ENCODE peak calls at places on chromosomes 13 and 19, in four cellular contexts. H is CD8-positive, alpha-beta T cell; G is ovary; K is H1. U is an unnamed sample.

GRCh38 chr13:112902669-112903068 is 66.3 kb upstream of the MCF2L start:
- DNase-seq in H (no peak), G (no peak), K (no peak), U (no peak)

GRCh38 chr13:42056146-42056545 is 7.7 kb downstream of the DGKH start:
- DNase-seq in K (no peak), H (no peak), G (no peak), U (no peak)

GRCh38 chr13:77918391-77919261 is at the start of gene EDNRB:
- DNase-seq in H (no peak), K (peak; percentile 29), G (no peak), U (peak; percentile 39)

GRCh38 chr19:3670258-3670795 is 29.9 kb downstream of the PIP5K1C start:
- DNase-seq in H (no peak), G (peak; percentile 83), K (no peak), U (peak; percentile 76)

GRCh38 chr19:10553943-10554381 is 10.3 kb downstream of the ATG4D start:
- DNase-seq in K (no peak), G (no peak), H (peak; percentile 41), U (no peak)

GRCh38 chr19:55702131-55702627 is 27.2 kb downstream of the EPN1 start:
- DNase-seq in K (no peak), G (no peak), H (no peak), U (peak; percentile 85)

GRCh38 chr19:13920940-13921744 is 15.1 kb downstream of the CC2D1A start:
- DNase-seq in K (no peak), H (no peak), G (no peak), U (peak; percentile 78)

GRCh38 chr19:43752287-43752875 is 2.4 kb downstream of the SMG9 start:
- DNase-seq in G (no peak), K (no peak), H (no peak), U (no peak)

GRCh38 chr13:36918246-36919060 is 1.6 kb downstream of the SMAD9 start:
- DNase-seq in G (no peak), K (no peak), H (no peak), U (no peak)

GRCh38 chr19:49533551-49534488 is 6.0 kb downstream of the RCN3 start:
- DNase-seq in G (peak; percentile 72), H (peak; percentile 72), K (no peak), U (peak; percentile 79)

GRCh38 chr13:83765796-83766195 is 116.5 kb downstream of the SLITRK1 start:
- DNase-seq in G (no peak), K (no peak), H (no peak), U (no peak)

GRCh38 chr19:45817010-45817724 is 2.1 kb upstream of the RSPH6A start:
- DNase-seq in G (peak; percentile 90), K (peak; percentile 95), H (peak; percentile 95), U (peak; percentile 96)

GRCh38 chr19:16457195-16457953 is 14.4 kb downstream of the EPS15L1 start:
- DNase-seq in K (no peak), H (no peak), G (peak; percentile 78), U (no peak)

GRCh38 chr19:12295191-12295590 is 508 bp upstream of the ZNF44 start:
- DNase-seq in K (no peak), H (no peak), G (no peak), U (no peak)

GRCh38 chr13:90933097-90933826 is 414.2 kb upstream of the MIR17HG start:
- DNase-seq in G (no peak), H (no peak), K (no peak), U (no peak)

GRCh38 chr13:93118081-93118615 is 108.5 kb upstream of the GPC6 start:
- DNase-seq in G (no peak), K (no peak), H (no peak), U (no peak)

GRCh38 chr19:45340232-45340898 is at the start of gene KLC3:
- DNase-seq in K (no peak), G (no peak), H (no peak), U (peak; percentile 42)

GRCh38 chr13:41284512-41285288 is 21.3 kb upstream of the MTRF1 start:
- DNase-seq in K (no peak), H (no peak), G (no peak), U (no peak)

GRCh38 chr19:39046037-39046821 is 13.9 kb upstream of the FBXO27 start:
- DNase-seq in G (no peak), H (no peak), K (no peak), U (peak; percentile 65)

GRCh38 chr13:111210945-111211469 is 95.9 kb downstream of the ARHGEF7 start:
- DNase-seq in K (no peak), H (no peak), G (no peak), U (no peak)

GRCh38 chr19:6564393-6564792 is 26.6 kb downstream of the CD70 start:
- DNase-seq in K (no peak), H (no peak), G (no peak), U (peak; percentile 30)

GRCh38 chr13:51585696-51586095 is 1.4 kb downstream of the WDFY2 start:
- DNase-seq in H (no peak), G (no peak), K (no peak), U (no peak)

GRCh38 chr13:106133025-106133424 is 402.4 kb downstream of the EFNB2 start:
- DNase-seq in H (no peak), K (no peak), G (no peak), U (no peak)

GRCh38 chr19:5340637-5341447 is at the start of gene PTPRS:
- DNase-seq in H (peak; percentile 42), K (peak; percentile 33), G (peak; percentile 69), U (peak; percentile 78)

GRCh38 chr13:97948041-97948440 is 5.4 kb upstream of the IPO5 start:
- DNase-seq in G (no peak), K (no peak), H (no peak), U (no peak)

GRCh38 chr19:2331601-2332246 is 3.2 kb downstream of the SPPL2B start:
- DNase-seq in H (no peak), G (no peak), K (no peak), U (no peak)

GRCh38 chr19:16875584-16876555 is 12.9 kb upstream of the F2RL3 start:
- DNase-seq in K (no peak), H (no peak), G (no peak), U (no peak)

GRCh38 chr13:98888222-98888889 is 89.5 kb downstream of the DOCK9 start:
- DNase-seq in G (no peak), H (no peak), K (no peak), U (no peak)

GRCh38 chr13:66224644-66225043 is 1005.5 kb downstream of the PCDH9 start:
- DNase-seq in G (no peak), K (peak; percentile 43), H (no peak), U (no peak)

GRCh38 chr13:78762825-78763224 is 103.9 kb upstream of the OBI1 start:
- DNase-seq in H (no peak), G (no peak), K (no peak), U (no peak)

GRCh38 chr13:98746968-98747367 is 5.5 kb downstream of the SLC15A1 start:
- DNase-seq in H (no peak), K (no peak), G (no peak), U (no peak)

GRCh38 chr13:85411608-85412007 is 387.6 kb downstream of the SLITRK6 start:
- DNase-seq in H (no peak), G (no peak), K (no peak), U (no peak)

GRCh38 chr19:32287811-32288227 is 57.6 kb upstream of the ZNF507 start:
- DNase-seq in H (no peak), G (peak; percentile 13), K (peak; percentile 34), U (peak; percentile 85)

GRCh38 chr19:13089139-13089856 is 13.4 kb downstream of the LYL1 start:
- DNase-seq in H (no peak), K (no peak), G (no peak), U (no peak)

GRCh38 chr13:90696656-90697055 is 650.8 kb upstream of the MIR17HG start:
- DNase-seq in G (no peak), H (no peak), K (no peak), U (no peak)

GRCh38 chr13:40490086-40490723 is 176.2 kb downstream of the FOXO1 start:
- DNase-seq in K (no peak), H (peak; percentile 19), G (no peak), U (no peak)

GRCh38 chr19:873084-874019 is 13.9 kb downstream of the CFD start:
- DNase-seq in K (no peak), H (peak; percentile 74), G (no peak), U (peak; percentile 60)

DNA sequence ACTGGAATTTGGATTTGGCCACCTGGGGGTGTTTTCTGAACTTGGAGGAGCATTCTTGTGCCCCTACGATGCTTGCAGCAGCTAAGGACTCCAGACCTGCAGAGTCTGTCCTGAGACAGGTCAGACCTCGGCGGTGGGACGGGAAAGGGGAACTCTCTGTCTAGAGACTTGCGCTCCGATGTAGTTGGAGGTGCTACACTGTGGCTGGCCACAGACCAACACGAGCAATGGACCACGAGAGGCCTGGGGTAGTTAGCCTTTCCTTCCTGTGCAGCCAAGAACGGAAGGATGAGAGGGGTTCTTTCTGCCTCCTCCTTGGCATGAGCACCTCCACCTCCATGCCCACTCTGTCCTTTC is 5.9 kb upstream of the GRAMD1A start:
- DNase-seq in H (no peak), K (no peak), G (no peak), U (no peak)
- H3K4me3 ChIP-seq in H (no peak overlapping the region), K (no peak overlapping the region), G (no peak overlapping the region), U (no peak overlapping the region)

GRCh38 chr19:22140356-22140755 is 56.4 kb downstream of the ZNF676 start:
- DNase-seq in G (no peak), K (no peak), H (no peak), U (no peak)

DNA sequence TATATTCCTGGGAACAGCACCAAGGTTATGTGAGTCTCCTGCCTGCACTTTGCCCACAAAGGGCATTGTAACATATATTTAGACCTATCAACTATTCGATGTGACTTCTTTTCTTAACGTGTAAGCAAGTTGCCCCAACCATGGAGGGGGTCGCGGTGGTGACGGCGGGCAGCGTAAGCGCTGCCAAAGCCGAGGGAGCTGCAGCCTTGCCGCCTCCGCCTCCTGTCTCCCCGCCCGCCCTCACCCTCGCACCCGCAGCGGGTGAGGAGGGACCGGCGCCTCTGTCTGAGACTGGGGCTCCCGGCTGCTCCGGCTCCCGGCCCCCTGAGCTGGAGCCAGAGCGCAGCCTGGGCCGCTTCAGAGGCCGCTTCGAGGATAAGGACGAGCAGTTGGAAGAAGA is 59.0 kb downstream of the ZNF676 start:
- DNase-seq in G (no peak), H (no peak), K (no peak), U (no peak)
- H3K9me3 ChIP-seq in G (no peaks in the 10 kb centered on the region), H (peaks cover 5% of the 10 kb centered on the region), K (peaks cover 74% of the 10 kb centered on the region), U (no peaks in the 10 kb centered on the region)

GRCh38 chr13:69044629-69045028 is 1063.0 kb upstream of the ATXN8OS start:
- DNase-seq in K (no peak), G (no peak), H (no peak), U (no peak)
- H3K4me3 ChIP-seq in K (no peak overlapping the region), G (no peak overlapping the region), H (no peak overlapping the region), U (no peak overlapping the region)

DNA sequence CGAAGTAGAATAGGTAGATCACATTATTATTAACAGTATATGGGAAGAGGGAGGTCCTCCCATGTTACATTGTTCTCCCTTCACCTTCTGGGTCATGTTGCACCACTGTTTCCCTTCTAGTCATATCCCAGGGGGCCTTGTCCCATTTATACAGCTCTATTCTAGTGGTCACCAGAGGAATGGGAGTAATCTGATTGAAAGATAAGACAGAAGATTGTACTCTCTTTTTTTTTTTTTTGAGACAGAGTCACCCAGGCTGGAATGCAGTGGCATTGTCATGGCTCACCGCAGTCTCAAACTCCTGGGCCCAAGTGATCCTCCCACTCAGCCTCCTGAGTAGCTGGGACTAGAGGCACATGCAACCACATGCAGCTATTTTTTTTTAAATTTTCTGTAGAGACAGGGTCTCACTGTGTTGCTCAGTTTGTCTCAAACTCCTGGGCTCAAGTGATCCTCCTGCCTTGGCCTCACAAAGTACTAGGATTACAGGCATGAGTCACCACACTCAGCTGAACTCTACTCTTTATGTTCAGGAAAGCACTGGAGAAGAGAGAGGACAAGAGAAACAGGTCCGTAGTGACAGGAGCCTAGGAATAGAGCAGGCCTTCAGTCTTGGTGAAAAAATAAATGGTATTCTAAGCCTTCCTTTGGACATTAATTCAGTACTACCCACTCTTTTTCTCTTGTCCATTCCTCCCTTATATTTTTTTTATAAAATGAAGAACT is 4.3 kb upstream of the ZNF529 start:
- DNase-seq in G (no peak), K (no peak), H (no peak), U (no peak)
- H3K9me3 ChIP-seq in G (peaks cover 31% of the 10 kb centered on the region), K (no peaks in the 10 kb centered on the region), H (peaks cover 5% of the 10 kb centered on the region), U (no peaks in the 10 kb centered on the region)

GRCh38 chr13:48178126-48178525 is 54.9 kb upstream of the ITM2B start:
- DNase-seq in G (no peak), H (no peak), K (no peak), U (no peak)
- H3K4me3 ChIP-seq in G (no peak overlapping the region), H (no peak overlapping the region), K (no peak overlapping the region), U (no peak overlapping the region)